ENCODE peak calls at places on chromosomes 5 and 9, in six cellular contexts. A is A549, O is esophagus squamous epithelium, P is tibial artery, T is breast epithelium, E is Peyer's patch. S is an unnamed sample.

GRCh38 chr9:127862075-127863011 is 7.9 kb upstream of the ENG start:
- DNase-seq in A (no peak), O (no peak), P (peak), T (peak), E (peak), S (peak)

GRCh38 chr5:133926960-133927615 is 41.3 kb downstream of the C5orf15 start:
- DNase-seq in A (peak), O (no peak), P (no peak), T (no peak), E (no peak), S (no peak)

GRCh38 chr9:108272350-108272899 is 583.4 kb downstream of the ACTL7B start:
- DNase-seq in A (peak), O (no peak), P (no peak), T (peak), E (peak), S (peak)

GRCh38 chr5:147688965-147689364 is 93.6 kb downstream of the JAKMIP2 start:
- DNase-seq in A (no peak), O (no peak), P (peak), T (peak), E (no peak), S (peak)

GRCh38 chr5:1507961-1508678 is 15.6 kb downstream of the LPCAT1 start:
- DNase-seq in A (no peak), O (no peak), P (peak), T (no peak), E (peak), S (no peak)

GRCh38 chr5:148816822-148817221 is 9.6 kb upstream of the ADRB2 start:
- DNase-seq in A (no peak), O (no peak), P (no peak), T (no peak), E (no peak), S (no peak)

GRCh38 chr5:119417891-119418781 is 34.2 kb upstream of the HSD17B4 start:
- DNase-seq in A (no peak), O (no peak), P (no peak), T (no peak), E (no peak), S (peak)

GRCh38 chr5:139657363-139658321 is 9.5 kb downstream of the CXXC5 start:
- DNase-seq in A (no peak), O (no peak), P (no peak), T (no peak), E (no peak), S (peak)

GRCh38 chr9:133058550-133059320 is 3.0 kb upstream of the CEL start:
- DNase-seq in A (no peak), O (no peak), P (no peak), T (no peak), E (no peak), S (no peak)

GRCh38 chr9:3863686-3864085 is 337.9 kb upstream of the RFX3 start:
- DNase-seq in A (no peak), O (no peak), P (no peak), T (no peak), E (no peak), S (peak)

GRCh38 chr9:125427556-125427955 is 165.9 kb downstream of the GAPVD1 start:
- DNase-seq in A (no peak), O (no peak), P (no peak), T (no peak), E (no peak), S (no peak)

GRCh38 chr5:160133071-160133917 is 14.0 kb upstream of the PWWP2A start:
- DNase-seq in A (no peak), O (no peak), P (peak), T (peak), E (peak), S (peak)

GRCh38 chr5:179127136-179128040 is 67.2 kb downstream of the ZNF354C start:
- DNase-seq in A (no peak), O (no peak), P (peak), T (no peak), E (peak), S (no peak)

GRCh38 chr9:79980440-79980839 is 408.7 kb downstream of the TLE4 start:
- DNase-seq in A (no peak), O (no peak), P (no peak), T (no peak), E (no peak), S (no peak)

GRCh38 chr5:54743997-54744788 is 226.6 kb downstream of the SNX18 start:
- DNase-seq in A (peak), O (peak), P (no peak), T (peak), E (no peak), S (peak)

GRCh38 chr5:94228791-94229190 is 389.6 kb downstream of the KIAA0825 start:
- DNase-seq in A (no peak), O (no peak), P (no peak), T (no peak), E (no peak), S (no peak)

GRCh38 chr9:121943463-121943862 is 149.6 kb downstream of the TTLL11 start:
- DNase-seq in A (no peak), O (no peak), P (no peak), T (no peak), E (no peak), S (no peak)

GRCh38 chr9:137304383-137305059 is 2.5 kb upstream of the NRARP start:
- DNase-seq in A (no peak), O (no peak), P (peak), T (no peak), E (peak), S (no peak)

GRCh38 chr5:127002390-127002789 is 28.0 kb downstream of the MARCHF3 start:
- DNase-seq in A (peak), O (no peak), P (no peak), T (no peak), E (no peak), S (no peak)

GRCh38 chr5:6201626-6202025 is 176.7 kb downstream of the MED10 start:
- DNase-seq in A (no peak), O (no peak), P (no peak), T (no peak), E (no peak), S (peak)

GRCh38 chr5:113170707-113171106 is 194.1 kb downstream of the DCP2 start:
- DNase-seq in A (no peak), O (no peak), P (no peak), T (no peak), E (no peak), S (no peak)

GRCh38 chr5:1013238-1013947 is 4.8 kb downstream of the NKD2 start:
- DNase-seq in A (no peak), O (no peak), P (no peak), T (no peak), E (no peak), S (no peak)

GRCh38 chr9:93138171-93138764 is 4.2 kb upstream of the NINJ1 start:
- DNase-seq in A (no peak), O (no peak), P (no peak), T (no peak), E (no peak), S (no peak)

GRCh38 chr9:135033487-135033886 is 54.0 kb upstream of the OLFM1 start:
- DNase-seq in A (no peak), O (no peak), P (no peak), T (no peak), E (peak), S (no peak)

GRCh38 chr5:168047043-168047668 is 244.3 kb upstream of the WWC1 start:
- DNase-seq in A (peak), O (no peak), P (no peak), T (peak), E (no peak), S (peak)

GRCh38 chr5:139655727-139656271 is 7.7 kb downstream of the CXXC5 start:
- DNase-seq in A (peak), O (no peak), P (peak), T (no peak), E (no peak), S (no peak)

GRCh38 chr5:35854248-35854647 is 2.4 kb upstream of the IL7R start:
- DNase-seq in A (no peak), O (no peak), P (no peak), T (no peak), E (no peak), S (no peak)

GRCh38 chr5:133132717-133133116 is 80.9 kb downstream of the HSPA4 start:
- DNase-seq in A (no peak), O (no peak), P (no peak), T (no peak), E (no peak), S (no peak)

GRCh38 chr5:81789033-81789432 is 38.1 kb upstream of the SSBP2 start:
- DNase-seq in A (no peak), O (no peak), P (no peak), T (no peak), E (no peak), S (peak)

GRCh38 chr9:126365780-126366179 is 39.2 kb downstream of the MVB12B start:
- DNase-seq in A (no peak), O (no peak), P (no peak), T (no peak), E (no peak), S (no peak)

GRCh38 chr9:98742325-98743280 is 33.9 kb upstream of the GABBR2 start:
- DNase-seq in A (peak), O (no peak), P (no peak), T (no peak), E (no peak), S (no peak)

GRCh38 chr9:126146254-126147145 is 180.1 kb upstream of the MVB12B start:
- DNase-seq in A (peak), O (no peak), P (no peak), T (peak), E (peak), S (no peak)

GRCh38 chr9:118963674-118964073 is 405.6 kb downstream of the BRINP1 start:
- DNase-seq in A (no peak), O (no peak), P (no peak), T (no peak), E (no peak), S (no peak)

GRCh38 chr5:134227259-134227658 is 1.4 kb upstream of the PPP2CA start:
- DNase-seq in A (peak), O (no peak), P (no peak), T (no peak), E (peak), S (no peak)

GRCh38 chr5:139668064-139668880 is 20.1 kb downstream of the CXXC5 start:
- DNase-seq in A (no peak), O (no peak), P (no peak), T (no peak), E (peak), S (no peak)

GRCh38 chr9:37992924-37993349 is 76.1 kb downstream of the SHB start:
- DNase-seq in A (no peak), O (no peak), P (no peak), T (no peak), E (peak), S (no peak)

GRCh38 chr9:99054581-99054980 is 50.3 kb upstream of the TGFBR1 start:
- DNase-seq in A (no peak), O (no peak), P (no peak), T (peak), E (no peak), S (no peak)

GRCh38 chr9:112002847-112003457 is 106.3 kb downstream of the UGCG start:
- DNase-seq in A (no peak), O (no peak), P (no peak), T (no peak), E (no peak), S (no peak)

GRCh38 chr5:89289604-89290003 is 406.6 kb upstream of the MEF2C start:
- DNase-seq in A (no peak), O (no peak), P (no peak), T (no peak), E (no peak), S (peak)

GRCh38 chr5:109327572-109327971 is 82.2 kb downstream of the PJA2 start:
- DNase-seq in A (no peak), O (no peak), P (no peak), T (no peak), E (no peak), S (no peak)

GRCh38 chr5:73693573-73694061 is 67.6 kb downstream of the ARHGEF28 start:
- DNase-seq in A (peak), O (no peak), P (no peak), T (no peak), E (no peak), S (peak)

GRCh38 chr5:73694089-73694488 is 68.1 kb downstream of the ARHGEF28 start:
- DNase-seq in A (no peak), O (no peak), P (no peak), T (no peak), E (no peak), S (no peak)

GRCh38 chr5:73691301-73691700 is 65.3 kb downstream of the ARHGEF28 start:
- DNase-seq in A (no peak), O (no peak), P (no peak), T (no peak), E (no peak), S (no peak)

GRCh38 chr5:73692981-73693380 is 67.0 kb downstream of the ARHGEF28 start:
- DNase-seq in A (no peak), O (no peak), P (no peak), T (no peak), E (no peak), S (no peak)

DNA sequence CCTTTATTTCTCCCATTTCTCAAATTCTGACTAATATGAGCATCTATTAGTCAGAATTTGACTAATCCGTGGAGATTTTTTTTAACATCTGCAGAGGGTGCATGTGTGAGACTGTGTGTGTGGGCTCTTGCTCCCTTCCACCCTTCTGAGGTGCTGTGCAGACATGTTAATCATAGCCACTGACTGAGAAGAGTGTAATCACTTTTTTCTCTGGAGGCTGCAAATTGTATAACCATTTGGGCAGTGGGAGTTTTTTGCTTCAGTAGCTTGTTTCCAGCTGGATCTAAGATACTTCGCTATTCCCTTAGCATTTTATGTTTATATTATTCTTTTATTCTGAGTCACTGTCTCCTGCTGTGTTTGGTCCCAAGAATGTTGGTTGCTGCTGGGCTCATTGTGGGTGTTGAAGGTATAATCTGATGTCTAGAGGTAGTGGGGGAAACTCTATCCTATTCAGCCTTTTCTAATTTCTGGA is 66.2 kb downstream of the ARHGEF28 start:
- DNase-seq in A (no peak), O (no peak), P (no peak), T (no peak), E (no peak), S (peak)
- TF ChIP-seq CTCF in A (no peak), O (no peak), P (no peak), T (no peak), E (no peak), S (no peak)

DNA sequence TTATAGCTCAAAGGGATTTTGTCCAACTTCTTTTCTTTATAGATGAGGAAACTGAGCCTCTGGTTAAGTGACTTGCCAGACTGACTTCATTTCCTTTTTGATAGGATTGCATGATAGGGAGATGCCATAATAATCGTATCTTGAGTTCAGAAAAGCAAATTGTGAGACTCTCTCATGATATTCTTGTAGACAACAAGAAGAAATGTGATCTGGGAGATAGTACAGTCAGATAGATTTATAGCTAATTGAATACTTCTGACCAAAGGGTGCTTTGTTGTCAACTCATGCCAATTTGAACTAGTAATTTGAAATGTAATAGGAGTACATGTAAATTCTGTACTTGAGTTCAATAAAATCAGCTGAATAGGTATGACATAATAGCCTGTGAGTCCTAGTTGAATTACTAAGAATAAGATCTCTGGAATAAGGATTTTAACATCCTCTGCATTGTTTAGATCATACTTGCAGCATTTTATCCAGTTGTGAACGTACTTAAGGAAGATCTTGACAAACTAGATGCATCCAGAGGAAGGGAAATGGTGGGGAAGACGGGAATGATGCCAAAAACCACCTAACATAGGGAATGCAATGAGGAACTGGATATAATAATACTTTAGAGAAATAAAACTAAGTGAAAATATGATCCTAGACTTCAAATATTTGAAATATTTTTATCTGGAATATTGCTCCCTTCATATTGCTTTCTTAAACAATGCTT is 25.5 kb downstream of the CWC27 start:
- DNase-seq in A (no peak), O (no peak), P (no peak), T (no peak), E (no peak), S (no peak)
- H3K27ac ChIP-seq in A (no peak), O (no peak), P (no peak), T (no peak), E (no peak), S (no peak)

GRCh38 chr9:89498845-89499480 is 1.1 kb upstream of the SEMA4D start:
- DNase-seq in A (no peak), O (no peak), P (no peak), T (no peak), E (no peak), S (no peak)

GRCh38 chr9:89497181-89497963 is 541 bp downstream of the SEMA4D start:
- DNase-seq in A (no peak), O (no peak), P (no peak), T (no peak), E (peak), S (peak)

GRCh38 chr9:89497978-89498844 is at the start of gene SEMA4D:
- DNase-seq in A (peak), O (no peak), P (peak), T (peak), E (peak), S (peak)

GRCh38 chr9:89495824-89496555 is 1.9 kb downstream of the SEMA4D start:
- DNase-seq in A (no peak), O (no peak), P (no peak), T (no peak), E (peak), S (no peak)

GRCh38 chr9:89496645-89497044 is 1.3 kb downstream of the SEMA4D start:
- DNase-seq in A (no peak), O (no peak), P (no peak), T (no peak), E (no peak), S (no peak)
- H3K4me3 ChIP-seq in A (peak), O (peak), P (peak), T (peak), E (peak), S (peak)

GRCh38 chr5:117788596-117788995 is 1199.8 kb downstream of the DTWD2 start:
- DNase-seq in A (peak), O (no peak), P (no peak), T (no peak), E (no peak), S (no peak)
- TF ChIP-seq CTCF in A (no peak), O (no peak), P (no peak), T (no peak), E (no peak), S (no peak)

DNA sequence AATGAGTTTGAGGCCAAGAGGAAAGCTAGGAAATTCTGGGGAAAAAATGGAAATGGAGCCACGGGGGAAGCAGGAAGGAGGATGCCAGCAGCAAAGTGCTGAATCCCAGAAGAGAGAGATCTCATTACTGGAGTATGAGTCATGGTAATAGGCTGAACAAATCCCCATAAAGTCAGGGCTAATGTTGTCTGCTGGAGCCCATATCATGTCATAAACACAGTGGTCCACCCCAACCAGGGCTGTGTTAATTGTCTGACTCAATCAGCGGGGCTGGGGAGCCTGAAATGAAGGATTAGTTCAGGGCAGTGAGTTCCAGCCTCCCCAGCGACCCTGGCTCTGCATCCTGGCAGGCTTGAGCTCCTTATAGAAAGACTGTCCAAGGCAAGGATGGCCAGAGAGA is 68.8 kb downstream of the TLR4 start:
- DNase-seq in A (no peak), O (no peak), P (no peak), T (no peak), E (peak), S (no peak)
- H3K27ac ChIP-seq in A (no peak), O (no peak), P (no peak), T (no peak), E (no peak), S (no peak)

DNA sequence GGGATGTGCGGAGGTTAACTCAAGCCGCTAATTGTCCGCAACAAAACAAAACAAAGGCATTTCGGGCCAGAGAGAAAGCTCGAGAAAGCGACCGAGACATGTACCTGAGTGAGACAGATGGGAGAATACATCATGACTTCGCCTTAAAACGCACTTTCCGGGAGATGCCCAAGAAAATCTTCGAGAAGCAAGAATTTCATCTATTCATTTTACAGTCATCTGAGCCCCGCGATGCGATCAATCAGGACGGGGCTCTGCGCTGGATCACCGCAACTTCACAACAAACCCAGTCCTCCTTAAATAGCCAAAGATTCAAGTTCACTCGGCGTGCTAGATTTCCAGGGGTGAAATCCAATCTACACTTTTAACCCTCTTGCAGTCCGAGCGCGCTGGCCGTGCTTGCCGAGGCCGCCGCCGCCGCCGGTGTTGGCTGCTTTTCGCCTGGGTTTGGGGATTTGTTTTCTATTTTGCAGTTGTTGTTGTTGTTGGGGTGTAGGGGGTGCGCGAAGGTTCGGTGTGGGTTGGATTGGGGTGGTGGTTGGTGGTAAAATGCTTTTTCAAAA is 482 bp downstream of the NFIB start:
- DNase-seq in A (peak), O (no peak), P (no peak), T (no peak), E (peak), S (peak)
- H3K4me3 ChIP-seq in A (peak), O (peak), P (peak), T (peak), E (peak), S (peak)

S was measured in cardiac muscle cell.